ENCODE peak calls at places on chromosome 15, in ten cellular contexts. One of them, this sample, is unnamed.

GRCh38 chr15:66580643-66581042 is 14.8 kb upstream of the LCTL start:
- DNase-seq in choroid plexus epithelial cell: peak
- DNase-seq in astrocyte of the spinal cord: peak
- DNase-seq in foreskin fibroblast: peak
- DNase-seq in mucosa of descending colon: no peak
- DNase-seq in fibroblast of lung: peak
- DNase-seq in psoas muscle: peak
- DNase-seq in body of pancreas: no peak
- DNase-seq in fibroblast of the aortic adventitia: peak
- DNase-seq in HFF-Myc: no peak
- DNase-seq in this sample: peak

GRCh38 chr15:27250223-27250622 is 279.2 kb downstream of the GABRG3 start:
- DNase-seq in choroid plexus epithelial cell: no peak
- DNase-seq in astrocyte of the spinal cord: no peak
- DNase-seq in foreskin fibroblast: no peak
- DNase-seq in mucosa of descending colon: no peak
- DNase-seq in fibroblast of lung: no peak
- DNase-seq in psoas muscle: no peak
- DNase-seq in body of pancreas: no peak
- DNase-seq in fibroblast of the aortic adventitia: no peak
- DNase-seq in HFF-Myc: no peak
- DNase-seq in this sample: no peak

GRCh38 chr15:90414408-90415028 is 26.5 kb downstream of the IQGAP1 start:
- DNase-seq in choroid plexus epithelial cell: peak
- DNase-seq in astrocyte of the spinal cord: peak
- DNase-seq in foreskin fibroblast: peak
- DNase-seq in mucosa of descending colon: no peak
- DNase-seq in fibroblast of lung: peak
- DNase-seq in psoas muscle: no peak
- DNase-seq in body of pancreas: no peak
- DNase-seq in fibroblast of the aortic adventitia: peak
- DNase-seq in HFF-Myc: no peak
- DNase-seq in this sample: peak

GRCh38 chr15:25713736-25714537 is 149.2 kb downstream of the ATP10A start:
- DNase-seq in choroid plexus epithelial cell: no peak
- DNase-seq in astrocyte of the spinal cord: no peak
- DNase-seq in foreskin fibroblast: no peak
- DNase-seq in mucosa of descending colon: no peak
- DNase-seq in fibroblast of lung: no peak
- DNase-seq in psoas muscle: no peak
- DNase-seq in body of pancreas: no peak
- DNase-seq in fibroblast of the aortic adventitia: no peak
- DNase-seq in HFF-Myc: no peak
- DNase-seq in this sample: no peak

GRCh38 chr15:67064607-67065530 is 533 bp upstream of the SMAD3 start:
- DNase-seq in choroid plexus epithelial cell: no peak
- DNase-seq in astrocyte of the spinal cord: peak
- DNase-seq in foreskin fibroblast: no peak
- DNase-seq in mucosa of descending colon: peak
- DNase-seq in fibroblast of lung: peak
- DNase-seq in psoas muscle: no peak
- DNase-seq in body of pancreas: peak
- DNase-seq in fibroblast of the aortic adventitia: no peak
- DNase-seq in HFF-Myc: no peak
- DNase-seq in this sample: no peak

GRCh38 chr15:78895411-78895810 is 22.7 kb downstream of the MORF4L1 start:
- DNase-seq in choroid plexus epithelial cell: no peak
- DNase-seq in astrocyte of the spinal cord: no peak
- DNase-seq in foreskin fibroblast: no peak
- DNase-seq in mucosa of descending colon: no peak
- DNase-seq in fibroblast of lung: no peak
- DNase-seq in psoas muscle: no peak
- DNase-seq in body of pancreas: no peak
- DNase-seq in fibroblast of the aortic adventitia: peak
- DNase-seq in HFF-Myc: no peak
- DNase-seq in this sample: no peak

GRCh38 chr15:67146875-67147381 is 81.5 kb downstream of the SMAD3 start:
- DNase-seq in choroid plexus epithelial cell: peak
- DNase-seq in astrocyte of the spinal cord: peak
- DNase-seq in foreskin fibroblast: peak
- DNase-seq in mucosa of descending colon: peak
- DNase-seq in fibroblast of lung: peak
- DNase-seq in psoas muscle: peak
- DNase-seq in body of pancreas: no peak
- DNase-seq in fibroblast of the aortic adventitia: peak
- DNase-seq in HFF-Myc: no peak
- DNase-seq in this sample: peak

GRCh38 chr15:59516655-59517461 is 78.9 kb downstream of the FAM81A start:
- DNase-seq in choroid plexus epithelial cell: no peak
- DNase-seq in astrocyte of the spinal cord: no peak
- DNase-seq in foreskin fibroblast: no peak
- DNase-seq in mucosa of descending colon: no peak
- DNase-seq in fibroblast of lung: no peak
- DNase-seq in psoas muscle: no peak
- DNase-seq in body of pancreas: no peak
- DNase-seq in fibroblast of the aortic adventitia: no peak
- DNase-seq in HFF-Myc: no peak
- DNase-seq in this sample: no peak

GRCh38 chr15:28132524-28133275 is 33.6 kb upstream of the OCA2 start:
- DNase-seq in choroid plexus epithelial cell: peak
- DNase-seq in astrocyte of the spinal cord: no peak
- DNase-seq in foreskin fibroblast: peak
- DNase-seq in mucosa of descending colon: no peak
- DNase-seq in fibroblast of lung: peak
- DNase-seq in psoas muscle: no peak
- DNase-seq in body of pancreas: no peak
- DNase-seq in fibroblast of the aortic adventitia: peak
- DNase-seq in HFF-Myc: no peak
- DNase-seq in this sample: peak

GRCh38 chr15:98025237-98025636 is 64.7 kb downstream of the ARRDC4 start:
- DNase-seq in choroid plexus epithelial cell: peak
- DNase-seq in astrocyte of the spinal cord: no peak
- DNase-seq in foreskin fibroblast: peak
- DNase-seq in mucosa of descending colon: no peak
- DNase-seq in fibroblast of lung: peak
- DNase-seq in psoas muscle: no peak
- DNase-seq in body of pancreas: no peak
- DNase-seq in fibroblast of the aortic adventitia: peak
- DNase-seq in HFF-Myc: peak
- DNase-seq in this sample: no peak

GRCh38 chr15:84819791-84820190 is 2.6 kb downstream of the ALPK3 start:
- DNase-seq in choroid plexus epithelial cell: no peak
- DNase-seq in astrocyte of the spinal cord: no peak
- DNase-seq in foreskin fibroblast: no peak
- DNase-seq in mucosa of descending colon: no peak
- DNase-seq in fibroblast of lung: no peak
- DNase-seq in psoas muscle: no peak
- DNase-seq in body of pancreas: no peak
- DNase-seq in fibroblast of the aortic adventitia: no peak
- DNase-seq in HFF-Myc: no peak
- DNase-seq in this sample: no peak

GRCh38 chr15:94683912-94684311 is 452.6 kb downstream of the MCTP2 start:
- DNase-seq in choroid plexus epithelial cell: no peak
- DNase-seq in astrocyte of the spinal cord: no peak
- DNase-seq in foreskin fibroblast: no peak
- DNase-seq in mucosa of descending colon: no peak
- DNase-seq in fibroblast of lung: no peak
- DNase-seq in psoas muscle: no peak
- DNase-seq in body of pancreas: no peak
- DNase-seq in fibroblast of the aortic adventitia: no peak
- DNase-seq in HFF-Myc: no peak
- DNase-seq in this sample: no peak

GRCh38 chr15:32893412-32893811 is 175.6 kb downstream of the GREM1 start:
- DNase-seq in choroid plexus epithelial cell: no peak
- DNase-seq in astrocyte of the spinal cord: no peak
- DNase-seq in foreskin fibroblast: no peak
- DNase-seq in mucosa of descending colon: no peak
- DNase-seq in fibroblast of lung: no peak
- DNase-seq in psoas muscle: no peak
- DNase-seq in body of pancreas: no peak
- DNase-seq in fibroblast of the aortic adventitia: no peak
- DNase-seq in HFF-Myc: no peak
- DNase-seq in this sample: no peak

GRCh38 chr15:58988011-58988785 is 735 bp downstream of the RNF111 start:
- DNase-seq in choroid plexus epithelial cell: peak
- DNase-seq in astrocyte of the spinal cord: peak
- DNase-seq in foreskin fibroblast: peak
- DNase-seq in mucosa of descending colon: peak
- DNase-seq in fibroblast of lung: peak
- DNase-seq in psoas muscle: peak
- DNase-seq in body of pancreas: peak
- DNase-seq in fibroblast of the aortic adventitia: peak
- DNase-seq in HFF-Myc: no peak
- DNase-seq in this sample: peak

GRCh38 chr15:76912430-76912829 is 7.3 kb upstream of the SCAPER start:
- DNase-seq in choroid plexus epithelial cell: no peak
- DNase-seq in astrocyte of the spinal cord: no peak
- DNase-seq in foreskin fibroblast: no peak
- DNase-seq in mucosa of descending colon: no peak
- DNase-seq in fibroblast of lung: no peak
- DNase-seq in psoas muscle: no peak
- DNase-seq in body of pancreas: no peak
- DNase-seq in fibroblast of the aortic adventitia: no peak
- DNase-seq in HFF-Myc: no peak
- DNase-seq in this sample: no peak

GRCh38 chr15:66638377-66638776 is 63.7 kb upstream of the SMAD6 start:
- DNase-seq in choroid plexus epithelial cell: no peak
- DNase-seq in astrocyte of the spinal cord: no peak
- DNase-seq in foreskin fibroblast: no peak
- DNase-seq in mucosa of descending colon: no peak
- DNase-seq in fibroblast of lung: no peak
- DNase-seq in psoas muscle: no peak
- DNase-seq in body of pancreas: no peak
- DNase-seq in fibroblast of the aortic adventitia: no peak
- DNase-seq in HFF-Myc: no peak
- DNase-seq in this sample: no peak

GRCh38 chr15:99536422-99537033 is 29.3 kb upstream of the MEF2A start:
- DNase-seq in choroid plexus epithelial cell: peak
- DNase-seq in astrocyte of the spinal cord: peak
- DNase-seq in foreskin fibroblast: peak
- DNase-seq in mucosa of descending colon: no peak
- DNase-seq in fibroblast of lung: peak
- DNase-seq in psoas muscle: no peak
- DNase-seq in body of pancreas: peak
- DNase-seq in fibroblast of the aortic adventitia: peak
- DNase-seq in HFF-Myc: peak
- DNase-seq in this sample: peak

GRCh38 chr15:30992073-30992363 is 590 bp upstream of the MTMR10 start:
- DNase-seq in choroid plexus epithelial cell: no peak
- DNase-seq in astrocyte of the spinal cord: no peak
- DNase-seq in foreskin fibroblast: no peak
- DNase-seq in mucosa of descending colon: no peak
- DNase-seq in fibroblast of lung: no peak
- DNase-seq in psoas muscle: no peak
- DNase-seq in body of pancreas: no peak
- DNase-seq in fibroblast of the aortic adventitia: no peak
- DNase-seq in HFF-Myc: no peak
- DNase-seq in this sample: no peak

GRCh38 chr15:88012711-88013110 is 243.8 kb downstream of the NTRK3 start:
- DNase-seq in choroid plexus epithelial cell: no peak
- DNase-seq in astrocyte of the spinal cord: no peak
- DNase-seq in foreskin fibroblast: no peak
- DNase-seq in mucosa of descending colon: no peak
- DNase-seq in fibroblast of lung: no peak
- DNase-seq in psoas muscle: no peak
- DNase-seq in body of pancreas: no peak
- DNase-seq in fibroblast of the aortic adventitia: no peak
- DNase-seq in HFF-Myc: no peak
- DNase-seq in this sample: no peak

DNA sequence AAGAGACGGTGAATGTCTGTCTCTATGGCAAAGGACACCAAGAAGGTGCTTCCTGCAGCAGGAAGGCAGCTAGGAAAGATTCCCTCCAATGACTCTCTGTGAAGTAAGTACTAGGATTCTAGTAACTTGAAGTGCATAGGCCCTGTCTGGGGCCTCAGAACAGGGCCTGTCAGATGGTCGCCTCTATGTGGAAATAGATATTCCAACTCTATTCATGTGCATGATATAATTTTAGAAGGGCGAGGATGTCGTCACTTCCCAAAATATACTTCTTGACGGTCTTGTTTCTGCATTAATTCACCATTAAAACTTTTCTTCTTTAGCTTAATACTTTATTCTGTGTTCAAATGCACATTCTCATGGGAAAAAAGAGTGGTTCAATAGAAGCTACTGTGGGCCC is 167.0 kb downstream of the TLE3 start:
- DNase-seq in choroid plexus epithelial cell: no peak
- DNase-seq in astrocyte of the spinal cord: no peak
- DNase-seq in foreskin fibroblast: no peak
- DNase-seq in mucosa of descending colon: no peak
- DNase-seq in fibroblast of lung: no peak
- DNase-seq in psoas muscle: no peak
- DNase-seq in body of pancreas: no peak
- DNase-seq in fibroblast of the aortic adventitia: no peak
- DNase-seq in HFF-Myc: no peak
- DNase-seq in this sample: no peak
- H3K4me3 ChIP-seq in choroid plexus epithelial cell: no peak
- H3K4me3 ChIP-seq in astrocyte of the spinal cord: no peak
- H3K4me3 ChIP-seq in foreskin fibroblast: no peak
- H3K4me3 ChIP-seq in mucosa of descending colon: no peak
- H3K4me3 ChIP-seq in fibroblast of lung: no peak
- H3K4me3 ChIP-seq in psoas muscle: no peak
- H3K4me3 ChIP-seq in body of pancreas: no peak
- H3K4me3 ChIP-seq in fibroblast of the aortic adventitia: no peak
- H3K4me3 ChIP-seq in HFF-Myc: no peak
- H3K4me3 ChIP-seq in this sample: no peak

GRCh38 chr15:75720787-75721461 is 8.3 kb upstream of the CSPG4 start:
- DNase-seq in choroid plexus epithelial cell: peak
- DNase-seq in astrocyte of the spinal cord: peak
- DNase-seq in foreskin fibroblast: peak
- DNase-seq in mucosa of descending colon: peak
- DNase-seq in fibroblast of lung: peak
- DNase-seq in psoas muscle: peak
- DNase-seq in body of pancreas: peak
- DNase-seq in fibroblast of the aortic adventitia: no peak
- DNase-seq in HFF-Myc: no peak
- DNase-seq in this sample: peak
- TF ChIP-seq CTCF in choroid plexus epithelial cell: peak
- TF ChIP-seq CTCF in astrocyte of the spinal cord: peak
- TF ChIP-seq CTCF in foreskin fibroblast: peak
- TF ChIP-seq CTCF in mucosa of descending colon: peak
- TF ChIP-seq CTCF in fibroblast of lung: no peak
- TF ChIP-seq CTCF in psoas muscle: peak
- TF ChIP-seq CTCF in body of pancreas: no peak
- TF ChIP-seq CTCF in fibroblast of the aortic adventitia: no peak
- TF ChIP-seq CTCF in HFF-Myc: peak
- TF ChIP-seq CTCF in this sample: no peak

GRCh38 chr15:44536962-44537727 is at the start of gene EIF3J:
- DNase-seq in choroid plexus epithelial cell: peak
- DNase-seq in astrocyte of the spinal cord: peak
- DNase-seq in foreskin fibroblast: peak
- DNase-seq in mucosa of descending colon: peak
- DNase-seq in fibroblast of lung: peak
- DNase-seq in psoas muscle: peak
- DNase-seq in body of pancreas: peak
- DNase-seq in fibroblast of the aortic adventitia: peak
- DNase-seq in HFF-Myc: peak
- DNase-seq in this sample: peak
- H3K4me3 ChIP-seq in choroid plexus epithelial cell: peak
- H3K4me3 ChIP-seq in astrocyte of the spinal cord: peak
- H3K4me3 ChIP-seq in foreskin fibroblast: peak
- H3K4me3 ChIP-seq in mucosa of descending colon: peak
- H3K4me3 ChIP-seq in fibroblast of lung: peak
- H3K4me3 ChIP-seq in psoas muscle: peak
- H3K4me3 ChIP-seq in body of pancreas: peak
- H3K4me3 ChIP-seq in fibroblast of the aortic adventitia: peak
- H3K4me3 ChIP-seq in HFF-Myc: peak
- H3K4me3 ChIP-seq in this sample: peak

GRCh38 chr15:51727141-51727897 is 10.1 kb downstream of the LYSMD2 start:
- DNase-seq in choroid plexus epithelial cell: peak
- DNase-seq in astrocyte of the spinal cord: no peak
- DNase-seq in foreskin fibroblast: peak
- DNase-seq in mucosa of descending colon: no peak
- DNase-seq in fibroblast of lung: peak
- DNase-seq in psoas muscle: no peak
- DNase-seq in body of pancreas: no peak
- DNase-seq in fibroblast of the aortic adventitia: peak
- DNase-seq in HFF-Myc: no peak
- DNase-seq in this sample: peak
- TF ChIP-seq CTCF in choroid plexus epithelial cell: peak
- TF ChIP-seq CTCF in astrocyte of the spinal cord: peak
- TF ChIP-seq CTCF in foreskin fibroblast: peak
- TF ChIP-seq CTCF in mucosa of descending colon: no peak
- TF ChIP-seq CTCF in fibroblast of lung: peak
- TF ChIP-seq CTCF in psoas muscle: no peak
- TF ChIP-seq CTCF in body of pancreas: no peak
- TF ChIP-seq CTCF in fibroblast of the aortic adventitia: peak
- TF ChIP-seq CTCF in HFF-Myc: peak
- TF ChIP-seq CTCF in this sample: peak